ENCODE peak calls at places on chromosomes 12 and 14, in six cellular contexts. D, I, X, V, U and H are unnamed samples.

GRCh38 chr14:63508033-63508432 is 35.1 kb downstream of the PPP2R5E start:
- DNase-seq in D (no peak), I (no peak), X (peak; percentile 9), V (no peak), U (no peak), H (peak; percentile 34)

GRCh38 chr12:99278899-99279298 is 368.7 kb upstream of the GARIN6 start:
- DNase-seq in D (no peak), I (no peak), X (no peak), V (no peak), U (no peak), H (no peak)

GRCh38 chr14:99659333-99659741 is 14.4 kb downstream of the HHIPL1 start:
- DNase-seq in D (no peak), I (no peak), X (no peak), V (no peak), U (no peak), H (no peak)

GRCh38 chr14:67440513-67440912 is 28.5 kb upstream of the PLEK2 start:
- DNase-seq in D (no peak), I (no peak), X (no peak), V (no peak), U (no peak), H (no peak)

GRCh38 chr12:2640281-2640680 is 154.5 kb upstream of the FKBP4 start:
- DNase-seq in D (no peak), I (peak; percentile 24), X (no peak), V (peak; percentile 67), U (no peak), H (no peak)

GRCh38 chr12:90260136-90260535 is 551.5 kb upstream of the ATP2B1 start:
- DNase-seq in D (no peak), I (no peak), X (no peak), V (no peak), U (no peak), H (no peak)

GRCh38 chr14:71551291-71551955 is 380.8 kb upstream of the RGS6 start:
- DNase-seq in D (no peak), I (no peak), X (no peak), V (no peak), U (no peak), H (no peak)

GRCh38 chr12:121797937-121798801 is 4.7 kb upstream of the RHOF start:
- DNase-seq in D (no peak), I (peak; percentile 68), X (no peak), V (peak; percentile 85), U (no peak), H (no peak)

GRCh38 chr12:116164976-116165425 is 112.5 kb downstream of the MED13L start:
- DNase-seq in D (peak; percentile 29), I (peak; percentile 27), X (no peak), V (no peak), U (no peak), H (no peak)